ENCODE peak calls at places on chromosome 20, in eight cellular contexts. One of them, this sample, is unnamed.

GRCh38 chr20:46752639-46753235 is 43.3 kb downstream of the SLC2A10 start:
- DNase-seq in left ventricle myocardium inferior: peak
- DNase-seq in AG09319: peak
- DNase-seq in endothelial cell of umbilical vein: peak
- DNase-seq in fibroblast of the aortic adventitia: peak
- DNase-seq in cardiac fibroblast: peak
- DNase-seq in fibroblast of lung: peak
- DNase-seq in fibroblast of pulmonary artery: peak
- DNase-seq in this sample: peak

GRCh38 chr20:17967595-17968365 is 814 bp downstream of the SNX5 start:
- DNase-seq in endothelial cell of umbilical vein: peak
- DNase-seq in fibroblast of the aortic adventitia: peak
- DNase-seq in fibroblast of pulmonary artery: peak
- DNase-seq in left ventricle myocardium inferior: no peak
- DNase-seq in fibroblast of lung: peak
- DNase-seq in cardiac fibroblast: peak
- DNase-seq in AG09319: no peak
- DNase-seq in this sample: no peak

GRCh38 chr20:64254571-64255360 is 782 bp upstream of the PCMTD2 start:
- DNase-seq in AG09319: no peak
- DNase-seq in fibroblast of lung: no peak
- DNase-seq in left ventricle myocardium inferior: no peak
- DNase-seq in fibroblast of pulmonary artery: no peak
- DNase-seq in endothelial cell of umbilical vein: no peak
- DNase-seq in cardiac fibroblast: no peak
- DNase-seq in fibroblast of the aortic adventitia: no peak
- DNase-seq in this sample: no peak

GRCh38 chr20:40009542-40009941 is 679.5 kb downstream of the MAFB start:
- DNase-seq in fibroblast of lung: peak
- DNase-seq in fibroblast of the aortic adventitia: no peak
- DNase-seq in fibroblast of pulmonary artery: no peak
- DNase-seq in AG09319: no peak
- DNase-seq in cardiac fibroblast: no peak
- DNase-seq in left ventricle myocardium inferior: no peak
- DNase-seq in endothelial cell of umbilical vein: no peak
- DNase-seq in this sample: no peak

GRCh38 chr20:21583486-21584168 is 69.8 kb upstream of the NKX2-2 start:
- DNase-seq in fibroblast of pulmonary artery: no peak
- DNase-seq in endothelial cell of umbilical vein: no peak
- DNase-seq in fibroblast of lung: no peak
- DNase-seq in fibroblast of the aortic adventitia: no peak
- DNase-seq in AG09319: no peak
- DNase-seq in left ventricle myocardium inferior: no peak
- DNase-seq in cardiac fibroblast: no peak
- DNase-seq in this sample: no peak

GRCh38 chr20:43969501-43969900 is 54.8 kb downstream of the TOX2 start:
- DNase-seq in endothelial cell of umbilical vein: no peak
- DNase-seq in AG09319: no peak
- DNase-seq in fibroblast of lung: no peak
- DNase-seq in cardiac fibroblast: no peak
- DNase-seq in fibroblast of pulmonary artery: no peak
- DNase-seq in fibroblast of the aortic adventitia: no peak
- DNase-seq in left ventricle myocardium inferior: no peak
- DNase-seq in this sample: no peak

GRCh38 chr20:23094927-23095326 is 8.8 kb upstream of the CD93 start:
- DNase-seq in cardiac fibroblast: peak
- DNase-seq in endothelial cell of umbilical vein: no peak
- DNase-seq in left ventricle myocardium inferior: no peak
- DNase-seq in AG09319: no peak
- DNase-seq in fibroblast of the aortic adventitia: peak
- DNase-seq in fibroblast of pulmonary artery: peak
- DNase-seq in fibroblast of lung: peak
- DNase-seq in this sample: no peak

GRCh38 chr20:32089637-32090330 is 19.7 kb upstream of the TM9SF4 start:
- DNase-seq in AG09319: no peak
- DNase-seq in cardiac fibroblast: no peak
- DNase-seq in fibroblast of lung: no peak
- DNase-seq in left ventricle myocardium inferior: no peak
- DNase-seq in fibroblast of pulmonary artery: no peak
- DNase-seq in endothelial cell of umbilical vein: no peak
- DNase-seq in fibroblast of the aortic adventitia: no peak
- DNase-seq in this sample: no peak

GRCh38 chr20:19813839-19814238 is 55.8 kb downstream of the RIN2 start:
- DNase-seq in left ventricle myocardium inferior: no peak
- DNase-seq in fibroblast of lung: peak
- DNase-seq in fibroblast of pulmonary artery: peak
- DNase-seq in fibroblast of the aortic adventitia: peak
- DNase-seq in AG09319: peak
- DNase-seq in endothelial cell of umbilical vein: peak
- DNase-seq in cardiac fibroblast: peak
- DNase-seq in this sample: no peak

GRCh38 chr20:2108987-2109386 is 7.4 kb downstream of the STK35 start:
- DNase-seq in endothelial cell of umbilical vein: no peak
- DNase-seq in cardiac fibroblast: peak
- DNase-seq in left ventricle myocardium inferior: no peak
- DNase-seq in fibroblast of lung: peak
- DNase-seq in AG09319: no peak
- DNase-seq in fibroblast of the aortic adventitia: peak
- DNase-seq in fibroblast of pulmonary artery: peak
- DNase-seq in this sample: no peak

GRCh38 chr20:24199493-24199892 is 210.9 kb upstream of the GGTLC1 start:
- DNase-seq in endothelial cell of umbilical vein: no peak
- DNase-seq in cardiac fibroblast: no peak
- DNase-seq in fibroblast of the aortic adventitia: no peak
- DNase-seq in fibroblast of lung: no peak
- DNase-seq in fibroblast of pulmonary artery: no peak
- DNase-seq in left ventricle myocardium inferior: no peak
- DNase-seq in AG09319: no peak
- DNase-seq in this sample: no peak

GRCh38 chr20:60108397-60108796 is 150.2 kb downstream of the CDH26 start:
- DNase-seq in AG09319: no peak
- DNase-seq in left ventricle myocardium inferior: no peak
- DNase-seq in fibroblast of pulmonary artery: no peak
- DNase-seq in fibroblast of lung: peak
- DNase-seq in cardiac fibroblast: no peak
- DNase-seq in fibroblast of the aortic adventitia: no peak
- DNase-seq in endothelial cell of umbilical vein: no peak
- DNase-seq in this sample: no peak

GRCh38 chr20:47761478-47762047 is 23.7 kb downstream of the SULF2 start:
- DNase-seq in fibroblast of pulmonary artery: no peak
- DNase-seq in fibroblast of lung: no peak
- DNase-seq in AG09319: no peak
- DNase-seq in endothelial cell of umbilical vein: no peak
- DNase-seq in left ventricle myocardium inferior: no peak
- DNase-seq in fibroblast of the aortic adventitia: no peak
- DNase-seq in cardiac fibroblast: no peak
- DNase-seq in this sample: no peak

GRCh38 chr20:38321959-38322598 is 18.1 kb downstream of the BPI start:
- DNase-seq in fibroblast of lung: peak
- DNase-seq in fibroblast of the aortic adventitia: peak
- DNase-seq in cardiac fibroblast: peak
- DNase-seq in endothelial cell of umbilical vein: peak
- DNase-seq in left ventricle myocardium inferior: no peak
- DNase-seq in fibroblast of pulmonary artery: peak
- DNase-seq in AG09319: peak
- DNase-seq in this sample: peak

GRCh38 chr20:38725959-38726848 is 1.9 kb downstream of the SLC32A1 start:
- DNase-seq in AG09319: no peak
- DNase-seq in fibroblast of the aortic adventitia: peak
- DNase-seq in cardiac fibroblast: peak
- DNase-seq in fibroblast of lung: no peak
- DNase-seq in fibroblast of pulmonary artery: peak
- DNase-seq in left ventricle myocardium inferior: no peak
- DNase-seq in endothelial cell of umbilical vein: peak
- DNase-seq in this sample: peak

DNA sequence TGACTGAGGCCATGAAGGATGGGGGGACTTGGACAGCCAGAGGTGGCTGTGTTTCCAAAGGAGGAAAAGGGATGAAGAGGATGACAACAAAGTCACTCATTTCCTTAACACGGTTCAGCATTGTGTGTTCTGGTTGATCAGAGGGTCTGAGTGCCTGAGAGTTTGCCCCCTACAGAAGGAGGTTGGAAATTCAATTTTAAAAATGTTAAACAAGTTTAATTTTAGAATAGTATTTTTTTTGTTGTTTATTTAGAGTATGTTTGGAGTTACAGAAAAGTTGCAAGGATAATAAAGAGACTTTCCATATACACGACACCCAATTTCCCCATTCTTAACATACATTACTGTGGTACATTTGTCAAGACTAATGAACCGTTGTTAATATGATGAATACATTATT is 10.3 kb upstream of the VAPB start:
- DNase-seq in endothelial cell of umbilical vein: no peak
- DNase-seq in fibroblast of pulmonary artery: no peak
- DNase-seq in fibroblast of lung: no peak
- DNase-seq in left ventricle myocardium inferior: no peak
- DNase-seq in fibroblast of the aortic adventitia: no peak
- DNase-seq in cardiac fibroblast: no peak
- DNase-seq in AG09319: no peak
- DNase-seq in this sample: no peak
- TF ChIP-seq CTCF in endothelial cell of umbilical vein: no peak
- TF ChIP-seq CTCF in fibroblast of pulmonary artery: peak
- TF ChIP-seq CTCF in fibroblast of lung: peak
- TF ChIP-seq CTCF in left ventricle myocardium inferior: no peak
- TF ChIP-seq CTCF in fibroblast of the aortic adventitia: peak
- TF ChIP-seq CTCF in cardiac fibroblast: peak
- TF ChIP-seq CTCF in AG09319: no peak
- TF ChIP-seq CTCF in this sample: no peak

GRCh38 chr20:41245086-41245707 is 72.3 kb downstream of the ZHX3 start:
- DNase-seq in endothelial cell of umbilical vein: peak
- DNase-seq in fibroblast of lung: peak
- DNase-seq in left ventricle myocardium inferior: no peak
- DNase-seq in fibroblast of pulmonary artery: peak
- DNase-seq in cardiac fibroblast: peak
- DNase-seq in fibroblast of the aortic adventitia: peak
- DNase-seq in AG09319: no peak
- DNase-seq in this sample: peak
- TF ChIP-seq CTCF in endothelial cell of umbilical vein: peak
- TF ChIP-seq CTCF in fibroblast of lung: peak
- TF ChIP-seq CTCF in left ventricle myocardium inferior: peak
- TF ChIP-seq CTCF in fibroblast of pulmonary artery: peak
- TF ChIP-seq CTCF in cardiac fibroblast: peak
- TF ChIP-seq CTCF in fibroblast of the aortic adventitia: peak
- TF ChIP-seq CTCF in AG09319: peak
- TF ChIP-seq CTCF in this sample: no peak

GRCh38 chr20:50295345-50295744 is 104.7 kb downstream of the CEBPB start:
- DNase-seq in fibroblast of the aortic adventitia: no peak
- DNase-seq in endothelial cell of umbilical vein: no peak
- DNase-seq in cardiac fibroblast: no peak
- DNase-seq in fibroblast of pulmonary artery: no peak
- DNase-seq in left ventricle myocardium inferior: no peak
- DNase-seq in fibroblast of lung: no peak
- DNase-seq in AG09319: no peak
- DNase-seq in this sample: no peak

GRCh38 chr20:50292324-50293243 is 102.0 kb downstream of the CEBPB start:
- DNase-seq in left ventricle myocardium inferior: peak
- DNase-seq in fibroblast of lung: peak
- DNase-seq in fibroblast of pulmonary artery: peak
- DNase-seq in endothelial cell of umbilical vein: peak
- DNase-seq in AG09319: peak
- DNase-seq in fibroblast of the aortic adventitia: peak
- DNase-seq in cardiac fibroblast: peak
- DNase-seq in this sample: peak

GRCh38 chr20:50295762-50296449 is 105.3 kb downstream of the CEBPB start:
- DNase-seq in fibroblast of the aortic adventitia: no peak
- DNase-seq in endothelial cell of umbilical vein: no peak
- DNase-seq in cardiac fibroblast: no peak
- DNase-seq in left ventricle myocardium inferior: no peak
- DNase-seq in fibroblast of pulmonary artery: no peak
- DNase-seq in AG09319: no peak
- DNase-seq in fibroblast of lung: no peak
- DNase-seq in this sample: no peak

GRCh38 chr20:50293244-50294139 is 102.9 kb downstream of the CEBPB start:
- DNase-seq in endothelial cell of umbilical vein: no peak
- DNase-seq in fibroblast of pulmonary artery: no peak
- DNase-seq in cardiac fibroblast: no peak
- DNase-seq in fibroblast of the aortic adventitia: no peak
- DNase-seq in left ventricle myocardium inferior: peak
- DNase-seq in AG09319: no peak
- DNase-seq in fibroblast of lung: no peak
- DNase-seq in this sample: no peak

DNA sequence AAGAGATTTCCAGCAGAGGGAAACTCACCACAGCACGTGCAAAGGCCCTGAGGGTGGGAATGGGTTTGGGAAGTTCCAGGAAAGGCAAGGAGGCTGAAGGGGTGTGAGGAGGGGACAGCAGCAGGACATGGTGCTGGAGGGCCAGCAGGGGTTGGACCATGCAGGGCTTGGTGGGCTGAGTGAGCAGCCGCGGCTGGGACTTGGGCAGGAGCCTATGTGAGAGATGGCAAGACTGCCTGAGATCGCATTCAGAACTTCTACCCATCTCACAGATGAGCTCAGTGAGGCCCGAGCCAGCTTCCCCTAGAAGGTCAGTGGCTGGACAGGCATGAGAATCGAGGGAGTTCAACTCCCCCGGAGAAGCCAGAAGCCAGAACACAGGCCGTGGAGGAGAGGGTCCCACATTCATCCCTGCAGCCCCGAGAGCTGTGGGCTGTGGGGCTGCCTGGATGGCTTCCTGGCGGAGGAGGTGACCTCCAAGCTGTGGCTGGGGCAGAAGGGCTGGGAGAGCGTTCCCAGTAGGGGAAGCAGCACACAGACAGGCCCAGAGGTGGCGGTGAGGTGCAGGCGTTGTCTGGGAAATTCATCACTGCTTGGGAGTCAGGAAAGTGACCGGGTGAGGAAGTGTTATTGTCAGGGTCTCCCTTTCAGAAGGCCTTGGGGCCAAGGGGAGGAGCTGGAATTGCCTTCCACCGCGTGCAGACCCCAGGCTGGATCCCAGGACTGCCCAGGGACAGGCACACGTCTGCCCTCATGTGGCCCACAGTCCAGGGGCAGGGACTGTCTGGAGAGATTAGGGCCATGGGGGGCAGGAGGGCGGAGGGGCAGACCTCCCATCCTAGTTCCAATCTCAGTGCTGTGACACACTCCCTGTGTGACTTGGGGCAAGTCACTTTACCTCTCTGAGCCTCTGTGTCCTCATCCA is 103.8 kb downstream of the CEBPB start:
- DNase-seq in left ventricle myocardium inferior: no peak
- DNase-seq in fibroblast of pulmonary artery: no peak
- DNase-seq in fibroblast of the aortic adventitia: no peak
- DNase-seq in endothelial cell of umbilical vein: no peak
- DNase-seq in AG09319: no peak
- DNase-seq in cardiac fibroblast: peak
- DNase-seq in fibroblast of lung: no peak
- DNase-seq in this sample: no peak
- TF ChIP-seq CTCF in left ventricle myocardium inferior: no peak
- TF ChIP-seq CTCF in fibroblast of pulmonary artery: no peak
- TF ChIP-seq CTCF in fibroblast of the aortic adventitia: no peak
- TF ChIP-seq CTCF in endothelial cell of umbilical vein: no peak
- TF ChIP-seq CTCF in AG09319: no peak
- TF ChIP-seq CTCF in cardiac fibroblast: no peak
- TF ChIP-seq CTCF in fibroblast of lung: no peak
- TF ChIP-seq CTCF in this sample: no peak

DNA sequence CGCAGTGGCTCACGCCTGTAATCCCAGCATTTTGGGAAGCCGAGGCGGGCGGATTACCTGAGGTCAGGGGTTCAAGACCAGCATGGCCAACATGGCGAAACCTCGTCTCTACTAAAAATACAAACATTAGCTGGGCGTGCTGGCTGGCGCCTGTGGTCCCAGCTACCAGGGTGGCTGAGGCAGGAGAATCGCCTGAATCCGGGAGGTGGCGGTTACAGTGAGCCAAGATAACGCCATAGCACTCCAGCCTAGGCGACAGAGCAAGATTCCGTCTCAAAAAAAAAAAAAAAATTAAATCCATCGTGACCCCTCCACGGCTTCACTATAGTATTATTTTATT is 1.2 kb upstream of the CPNE1 start:
- DNase-seq in fibroblast of the aortic adventitia: no peak
- DNase-seq in AG09319: no peak
- DNase-seq in fibroblast of lung: no peak
- DNase-seq in fibroblast of pulmonary artery: no peak
- DNase-seq in endothelial cell of umbilical vein: no peak
- DNase-seq in left ventricle myocardium inferior: no peak
- DNase-seq in cardiac fibroblast: no peak
- DNase-seq in this sample: no peak
- TF ChIP-seq CTCF in fibroblast of the aortic adventitia: no peak
- TF ChIP-seq CTCF in AG09319: no peak
- TF ChIP-seq CTCF in fibroblast of lung: no peak
- TF ChIP-seq CTCF in fibroblast of pulmonary artery: no peak
- TF ChIP-seq CTCF in endothelial cell of umbilical vein: no peak
- TF ChIP-seq CTCF in left ventricle myocardium inferior: no peak
- TF ChIP-seq CTCF in cardiac fibroblast: no peak
- TF ChIP-seq CTCF in this sample: no peak